ENCODE peak calls at places on chromosomes 11 and 22, in four cellular contexts. P is activated CD8-positive, alpha-beta memory T cell treated with anti-CD3 and anti-CD28 coated beads, Interleukin-2, amount 50 U/mL, for 48 hours; Q is effector memory CD8-positive, alpha-beta T cell; K is CD4-positive, alpha-beta T cell. X is an unnamed sample.
A peak's percentile ranks its signal among the peaks of the same experiment; 100 is the strongest.

GRCh38 chr22:47623740-47624103 is 861.3 kb downstream of the TBC1D22A start:
- DNase-seq in P (no peak), Q (no peak), K (no peak), X (no peak)

GRCh38 chr22:40504285-40505249 is 132.0 kb downstream of the MRTFA start:
- DNase-seq in P (no peak), Q (no peak), K (no peak), X (no peak)

GRCh38 chr11:64659417-64660144 is 63.4 kb downstream of the NRXN2 start:
- DNase-seq in P (no peak), Q (no peak), K (no peak), X (peak; percentile 89)

GRCh38 chr11:126352934-126353801 is 2.3 kb upstream of the ST3GAL4 start:
- DNase-seq in P (no peak), Q (no peak), K (no peak), X (no peak)

GRCh38 chr11:107198490-107199007 is 180.3 kb upstream of the GUCY1A2 start:
- DNase-seq in P (no peak), Q (no peak), K (no peak), X (no peak)

GRCh38 chr22:47225080-47225930 is 462.9 kb downstream of the TBC1D22A start:
- DNase-seq in P (peak; percentile 22), Q (no peak), K (no peak), X (no peak)

GRCh38 chr11:133639408-133639807 is 107.1 kb upstream of the OPCML start:
- DNase-seq in P (no peak), Q (no peak), K (no peak), X (no peak)

GRCh38 chr11:13140873-13141655 is 131.9 kb downstream of the RASSF10 start:
- DNase-seq in P (no peak), Q (no peak), K (no peak), X (no peak)

GRCh38 chr11:34029176-34029575 is 22.4 kb upstream of the CAPRIN1 start:
- DNase-seq in P (no peak), Q (no peak), K (no peak), X (no peak)

X was measured in 8988T.